ENCODE peak calls at places on chromosomes 4 and X, in five cellular contexts. One of them, this sample, is unnamed.

GRCh38 chr4:123463869-123464268 is 67.3 kb downstream of the SPRY1 start:
- DNase-seq in thyroid gland: peak
- DNase-seq in stromal cell of bone marrow: no peak
- DNase-seq in head of caudate nucleus: no peak
- DNase-seq in naive B cell: peak
- DNase-seq in this sample: no peak

GRCh38 chrX:96889726-96890125 is 6.0 kb downstream of the RPA4 start:
- DNase-seq in naive B cell: no peak
- DNase-seq in thyroid gland: no peak
- DNase-seq in stromal cell of bone marrow: no peak
- DNase-seq in head of caudate nucleus: no peak
- DNase-seq in this sample: peak

GRCh38 chr4:126777649-126778048 is 855.1 kb upstream of the INTU start:
- DNase-seq in head of caudate nucleus: no peak
- DNase-seq in thyroid gland: no peak
- DNase-seq in naive B cell: no peak
- DNase-seq in stromal cell of bone marrow: peak
- DNase-seq in this sample: no peak

GRCh38 chr4:1233641-1234277 is 15.2 kb downstream of the CTBP1 start:
- DNase-seq in head of caudate nucleus: no peak
- DNase-seq in stromal cell of bone marrow: no peak
- DNase-seq in thyroid gland: no peak
- DNase-seq in naive B cell: no peak
- DNase-seq in this sample: no peak

GRCh38 chrX:144006811-144007210 is 122.9 kb downstream of the UBE2NL start:
- DNase-seq in stromal cell of bone marrow: no peak
- DNase-seq in thyroid gland: no peak
- DNase-seq in naive B cell: no peak
- DNase-seq in head of caudate nucleus: no peak
- DNase-seq in this sample: peak

GRCh38 chr4:24274401-24275035 is 309.8 kb downstream of the DHX15 start:
- DNase-seq in head of caudate nucleus: no peak
- DNase-seq in stromal cell of bone marrow: peak
- DNase-seq in thyroid gland: no peak
- DNase-seq in naive B cell: no peak
- DNase-seq in this sample: no peak

GRCh38 chrX:34918856-34919255 is 23.7 kb upstream of the FAM47B start:
- DNase-seq in stromal cell of bone marrow: peak
- DNase-seq in head of caudate nucleus: no peak
- DNase-seq in naive B cell: no peak
- DNase-seq in thyroid gland: no peak
- DNase-seq in this sample: peak

GRCh38 chrX:115560211-115560977 is 580 bp upstream of the PLS3 start:
- DNase-seq in stromal cell of bone marrow: no peak
- DNase-seq in thyroid gland: peak
- DNase-seq in naive B cell: no peak
- DNase-seq in head of caudate nucleus: no peak
- DNase-seq in this sample: peak

GRCh38 chrX:24494544-24495113 is 29.5 kb downstream of the PDK3 start:
- DNase-seq in head of caudate nucleus: no peak
- DNase-seq in stromal cell of bone marrow: peak
- DNase-seq in thyroid gland: peak
- DNase-seq in naive B cell: no peak
- DNase-seq in this sample: peak

GRCh38 chr4:155974476-155974749 is 20.7 kb upstream of the CTSO start:
- DNase-seq in naive B cell: no peak
- DNase-seq in head of caudate nucleus: no peak
- DNase-seq in stromal cell of bone marrow: no peak
- DNase-seq in thyroid gland: no peak
- DNase-seq in this sample: no peak

GRCh38 chrX:38214551-38214950 is 6.1 kb downstream of the SRPX start:
- DNase-seq in stromal cell of bone marrow: peak
- DNase-seq in thyroid gland: no peak
- DNase-seq in naive B cell: no peak
- DNase-seq in head of caudate nucleus: no peak
- DNase-seq in this sample: no peak

GRCh38 chr4:180855184-180855583 is 1388.0 kb upstream of the TENM3 start:
- DNase-seq in naive B cell: no peak
- DNase-seq in thyroid gland: no peak
- DNase-seq in head of caudate nucleus: no peak
- DNase-seq in stromal cell of bone marrow: no peak
- DNase-seq in this sample: no peak

GRCh38 chr4:106329027-106329618 is 12.8 kb downstream of the AIMP1 start:
- DNase-seq in stromal cell of bone marrow: no peak
- DNase-seq in thyroid gland: no peak
- DNase-seq in head of caudate nucleus: no peak
- DNase-seq in naive B cell: no peak
- DNase-seq in this sample: peak

GRCh38 chrX:16743604-16744325 is 24.4 kb downstream of the SYAP1 start:
- DNase-seq in thyroid gland: no peak
- DNase-seq in stromal cell of bone marrow: peak
- DNase-seq in head of caudate nucleus: no peak
- DNase-seq in naive B cell: no peak
- DNase-seq in this sample: peak

GRCh38 chr4:52843958-52844357 is 18.2 kb upstream of the RASL11B start:
- DNase-seq in naive B cell: peak
- DNase-seq in thyroid gland: no peak
- DNase-seq in stromal cell of bone marrow: no peak
- DNase-seq in head of caudate nucleus: peak
- DNase-seq in this sample: no peak

GRCh38 chr4:121199742-121200561 is 35.8 kb upstream of the TNIP3 start:
- DNase-seq in naive B cell: no peak
- DNase-seq in stromal cell of bone marrow: no peak
- DNase-seq in thyroid gland: peak
- DNase-seq in head of caudate nucleus: no peak
- DNase-seq in this sample: no peak

GRCh38 chrX:47637546-47638195 is 7.9 kb upstream of the CFP start:
- DNase-seq in naive B cell: peak
- DNase-seq in stromal cell of bone marrow: no peak
- DNase-seq in thyroid gland: peak
- DNase-seq in head of caudate nucleus: peak
- DNase-seq in this sample: no peak

GRCh38 chrX:34810364-34810763 is 132.2 kb upstream of the FAM47B start:
- DNase-seq in thyroid gland: no peak
- DNase-seq in head of caudate nucleus: no peak
- DNase-seq in naive B cell: no peak
- DNase-seq in stromal cell of bone marrow: peak
- DNase-seq in this sample: peak

GRCh38 chr4:73704314-73705055 is 35.9 kb upstream of the CXCL8 start:
- DNase-seq in thyroid gland: peak
- DNase-seq in stromal cell of bone marrow: peak
- DNase-seq in head of caudate nucleus: no peak
- DNase-seq in naive B cell: no peak
- DNase-seq in this sample: peak

GRCh38 chr4:143399113-143399949 is 62.7 kb downstream of the GAB1 start:
- DNase-seq in head of caudate nucleus: no peak
- DNase-seq in stromal cell of bone marrow: no peak
- DNase-seq in naive B cell: peak
- DNase-seq in thyroid gland: no peak
- DNase-seq in this sample: peak

GRCh38 chrX:41066969-41067368 is 18.3 kb upstream of the USP9X start:
- DNase-seq in stromal cell of bone marrow: no peak
- DNase-seq in naive B cell: no peak
- DNase-seq in head of caudate nucleus: no peak
- DNase-seq in thyroid gland: no peak
- DNase-seq in this sample: no peak

GRCh38 chr4:123649644-123650356 is 253.2 kb downstream of the SPRY1 start:
- DNase-seq in head of caudate nucleus: no peak
- DNase-seq in thyroid gland: no peak
- DNase-seq in stromal cell of bone marrow: peak
- DNase-seq in naive B cell: no peak
- DNase-seq in this sample: peak

GRCh38 chr4:73109493-73109892 is 40.0 kb upstream of the COX18 start:
- DNase-seq in head of caudate nucleus: no peak
- DNase-seq in thyroid gland: no peak
- DNase-seq in stromal cell of bone marrow: no peak
- DNase-seq in naive B cell: no peak
- DNase-seq in this sample: no peak

GRCh38 chrX:145923376-145923775 is 105.7 kb downstream of the SLITRK2 start:
- DNase-seq in stromal cell of bone marrow: no peak
- DNase-seq in head of caudate nucleus: no peak
- DNase-seq in thyroid gland: no peak
- DNase-seq in naive B cell: no peak
- DNase-seq in this sample: peak

GRCh38 chr4:4825431-4825830 is 34.0 kb upstream of the MSX1 start:
- DNase-seq in thyroid gland: no peak
- DNase-seq in naive B cell: no peak
- DNase-seq in head of caudate nucleus: no peak
- DNase-seq in stromal cell of bone marrow: no peak
- DNase-seq in this sample: no peak

GRCh38 chr4:168695288-168695687 is 198.4 kb downstream of the PALLD start:
- DNase-seq in stromal cell of bone marrow: no peak
- DNase-seq in naive B cell: no peak
- DNase-seq in head of caudate nucleus: no peak
- DNase-seq in thyroid gland: no peak
- DNase-seq in this sample: no peak

GRCh38 chrX:9188117-9188516 is 154.2 kb upstream of the FAM9B start:
- DNase-seq in naive B cell: no peak
- DNase-seq in stromal cell of bone marrow: no peak
- DNase-seq in thyroid gland: no peak
- DNase-seq in head of caudate nucleus: no peak
- DNase-seq in this sample: no peak